ENCODE peak calls at places on chromosomes 7 and 10, in seven cellular contexts. One of them, this sample, is unnamed.

GRCh38 chr7:21884496-21884895 is 61.2 kb downstream of the CDCA7L start:
- DNase-seq in choroid plexus epithelial cell: no peak
- DNase-seq in transverse colon: no peak
- DNase-seq in GOT3: no peak
- DNase-seq in LoVo: no peak
- DNase-seq in cardiac fibroblast: no peak
- DNase-seq in coronary artery: no peak
- DNase-seq in this sample: no peak

GRCh38 chr10:29720149-29720548 is 85.4 kb upstream of the SVIL start:
- DNase-seq in choroid plexus epithelial cell: no peak
- DNase-seq in transverse colon: no peak
- DNase-seq in GOT3: no peak
- DNase-seq in LoVo: no peak
- DNase-seq in cardiac fibroblast: no peak
- DNase-seq in coronary artery: no peak
- DNase-seq in this sample: no peak

GRCh38 chr7:98293265-98293664 is 11.8 kb downstream of the BRI3 start:
- DNase-seq in choroid plexus epithelial cell: no peak
- DNase-seq in transverse colon: no peak
- DNase-seq in GOT3: no peak
- DNase-seq in LoVo: no peak
- DNase-seq in cardiac fibroblast: no peak
- DNase-seq in coronary artery: no peak
- DNase-seq in this sample: no peak

GRCh38 chr10:17961551-17962422 is 10.1 kb downstream of the SLC39A12 start:
- DNase-seq in choroid plexus epithelial cell: peak
- DNase-seq in transverse colon: no peak
- DNase-seq in GOT3: no peak
- DNase-seq in LoVo: no peak
- DNase-seq in cardiac fibroblast: peak
- DNase-seq in coronary artery: no peak
- DNase-seq in this sample: peak

GRCh38 chr10:72274730-72275350 is 1.1 kb downstream of the DDIT4 start:
- DNase-seq in choroid plexus epithelial cell: peak
- DNase-seq in transverse colon: peak
- DNase-seq in GOT3: no peak
- DNase-seq in LoVo: peak
- DNase-seq in cardiac fibroblast: peak
- DNase-seq in coronary artery: peak
- DNase-seq in this sample: no peak

GRCh38 chr10:118974951-118975350 is 54.6 kb upstream of the NANOS1 start:
- DNase-seq in choroid plexus epithelial cell: no peak
- DNase-seq in transverse colon: no peak
- DNase-seq in GOT3: no peak
- DNase-seq in LoVo: no peak
- DNase-seq in cardiac fibroblast: no peak
- DNase-seq in coronary artery: no peak
- DNase-seq in this sample: no peak

GRCh38 chr7:44602576-44602910 is 3.9 kb upstream of the OGDH start:
- DNase-seq in choroid plexus epithelial cell: no peak
- DNase-seq in transverse colon: no peak
- DNase-seq in GOT3: no peak
- DNase-seq in LoVo: no peak
- DNase-seq in cardiac fibroblast: no peak
- DNase-seq in coronary artery: peak
- DNase-seq in this sample: no peak

GRCh38 chr7:69187824-69188335 is 410.4 kb upstream of the AUTS2 start:
- DNase-seq in choroid plexus epithelial cell: no peak
- DNase-seq in transverse colon: no peak
- DNase-seq in GOT3: no peak
- DNase-seq in LoVo: no peak
- DNase-seq in cardiac fibroblast: no peak
- DNase-seq in coronary artery: no peak
- DNase-seq in this sample: no peak

GRCh38 chr7:151114151-151115090 is 28.1 kb downstream of the AGAP3 start:
- DNase-seq in choroid plexus epithelial cell: peak
- DNase-seq in transverse colon: peak
- DNase-seq in GOT3: no peak
- DNase-seq in LoVo: no peak
- DNase-seq in cardiac fibroblast: no peak
- DNase-seq in coronary artery: no peak
- DNase-seq in this sample: no peak

GRCh38 chr10:15103513-15103912 is 6.4 kb downstream of the RPP38 start:
- DNase-seq in choroid plexus epithelial cell: no peak
- DNase-seq in transverse colon: no peak
- DNase-seq in GOT3: no peak
- DNase-seq in LoVo: no peak
- DNase-seq in cardiac fibroblast: no peak
- DNase-seq in coronary artery: no peak
- DNase-seq in this sample: no peak

GRCh38 chr7:71261066-71261465 is 129.1 kb downstream of the GALNT17 start:
- DNase-seq in choroid plexus epithelial cell: no peak
- DNase-seq in transverse colon: no peak
- DNase-seq in GOT3: no peak
- DNase-seq in LoVo: no peak
- DNase-seq in cardiac fibroblast: no peak
- DNase-seq in coronary artery: no peak
- DNase-seq in this sample: no peak

GRCh38 chr10:34854147-34854601 is 39.1 kb upstream of the PARD3 start:
- DNase-seq in choroid plexus epithelial cell: peak
- DNase-seq in transverse colon: no peak
- DNase-seq in GOT3: no peak
- DNase-seq in LoVo: no peak
- DNase-seq in cardiac fibroblast: peak
- DNase-seq in coronary artery: no peak
- DNase-seq in this sample: peak

GRCh38 chr10:29949411-29950011 is 109.9 kb downstream of the JCAD start:
- DNase-seq in choroid plexus epithelial cell: peak
- DNase-seq in transverse colon: no peak
- DNase-seq in GOT3: no peak
- DNase-seq in LoVo: no peak
- DNase-seq in cardiac fibroblast: peak
- DNase-seq in coronary artery: no peak
- DNase-seq in this sample: peak

GRCh38 chr10:125396651-125397050 is 236.3 kb upstream of the CTBP2 start:
- DNase-seq in choroid plexus epithelial cell: peak
- DNase-seq in transverse colon: no peak
- DNase-seq in GOT3: no peak
- DNase-seq in LoVo: no peak
- DNase-seq in cardiac fibroblast: no peak
- DNase-seq in coronary artery: no peak
- DNase-seq in this sample: no peak

GRCh38 chr10:24897326-24897926 is 55.0 kb downstream of the PRTFDC1 start:
- DNase-seq in choroid plexus epithelial cell: peak
- DNase-seq in transverse colon: no peak
- DNase-seq in GOT3: no peak
- DNase-seq in LoVo: no peak
- DNase-seq in cardiac fibroblast: peak
- DNase-seq in coronary artery: no peak
- DNase-seq in this sample: peak

GRCh38 chr7:106681815-106682495 is 21.0 kb upstream of the CCDC71L start:
- DNase-seq in choroid plexus epithelial cell: no peak
- DNase-seq in transverse colon: no peak
- DNase-seq in GOT3: no peak
- DNase-seq in LoVo: no peak
- DNase-seq in cardiac fibroblast: peak
- DNase-seq in coronary artery: no peak
- DNase-seq in this sample: peak

GRCh38 chr10:7193369-7193768 is 217.5 kb downstream of the SFMBT2 start:
- DNase-seq in choroid plexus epithelial cell: no peak
- DNase-seq in transverse colon: no peak
- DNase-seq in GOT3: no peak
- DNase-seq in LoVo: no peak
- DNase-seq in cardiac fibroblast: no peak
- DNase-seq in coronary artery: no peak
- DNase-seq in this sample: no peak

GRCh38 chr10:28892818-28893547 is 215.7 kb downstream of the BAMBI start:
- DNase-seq in choroid plexus epithelial cell: peak
- DNase-seq in transverse colon: no peak
- DNase-seq in GOT3: no peak
- DNase-seq in LoVo: no peak
- DNase-seq in cardiac fibroblast: peak
- DNase-seq in coronary artery: no peak
- DNase-seq in this sample: peak

GRCh38 chr10:78931333-78932083 is 137.3 kb upstream of the ZMIZ1 start:
- DNase-seq in choroid plexus epithelial cell: peak
- DNase-seq in transverse colon: peak
- DNase-seq in GOT3: peak
- DNase-seq in LoVo: peak
- DNase-seq in cardiac fibroblast: peak
- DNase-seq in coronary artery: no peak
- DNase-seq in this sample: peak

GRCh38 chr7:27108390-27109127 is 6.1 kb upstream of the HOXA2 start:
- DNase-seq in choroid plexus epithelial cell: no peak
- DNase-seq in transverse colon: peak
- DNase-seq in GOT3: no peak
- DNase-seq in LoVo: no peak
- DNase-seq in cardiac fibroblast: no peak
- DNase-seq in coronary artery: no peak
- DNase-seq in this sample: no peak

GRCh38 chr10:94279835-94280709 is 82.7 kb downstream of the NOC3L start:
- DNase-seq in choroid plexus epithelial cell: peak
- DNase-seq in transverse colon: peak
- DNase-seq in GOT3: no peak
- DNase-seq in LoVo: peak
- DNase-seq in cardiac fibroblast: peak
- DNase-seq in coronary artery: no peak
- DNase-seq in this sample: peak

GRCh38 chr7:50656141-50656895 is 91.1 kb upstream of the DDC start:
- DNase-seq in choroid plexus epithelial cell: peak
- DNase-seq in transverse colon: peak
- DNase-seq in GOT3: no peak
- DNase-seq in LoVo: no peak
- DNase-seq in cardiac fibroblast: no peak
- DNase-seq in coronary artery: peak
- DNase-seq in this sample: no peak